ENCODE peak calls at places on chromosomes 6 and 20, in five cellular contexts. H is nucleus accumbens, U is AG04450, T is HEK293T, L is upper lobe of right lung. M is an unnamed sample.

GRCh38 chr20:46683939-46684750 is 5.1 kb downstream of the TP53RK start:
- DNase-seq in H (no peak), U (peak), T (peak), L (peak), M (no peak)

GRCh38 chr20:8693709-8694108 is 375.2 kb upstream of the PLCB4 start:
- DNase-seq in H (no peak), U (peak), T (no peak), L (no peak), M (no peak)

GRCh38 chr6:156391977-156392376 is 385.2 kb upstream of the ARID1B start:
- DNase-seq in H (no peak), U (no peak), T (no peak), L (no peak), M (no peak)

GRCh38 chr6:127069659-127070279 is 48.7 kb upstream of the RSPO3 start:
- DNase-seq in H (no peak), U (no peak), T (peak), L (no peak), M (no peak)

GRCh38 chr6:160388922-160389321 is 40.7 kb downstream of the SLC22A3 start:
- DNase-seq in H (no peak), U (no peak), T (no peak), L (no peak), M (no peak)

GRCh38 chr20:59082981-59083380 is 40.4 kb upstream of the PRELID3B start:
- DNase-seq in H (no peak), U (no peak), T (no peak), L (no peak), M (no peak)

GRCh38 chr6:38445321-38445720 is 194.4 kb downstream of the BTBD9 start:
- DNase-seq in H (no peak), U (no peak), T (no peak), L (no peak), M (no peak)

GRCh38 chr6:116034327-116034726 is 26.4 kb downstream of the FRK start:
- DNase-seq in H (no peak), U (no peak), T (no peak), L (no peak), M (no peak)

GRCh38 chr6:134584809-134585528 is 267.1 kb upstream of the SGK1 start:
- DNase-seq in H (no peak), U (no peak), T (no peak), L (no peak), M (no peak)

GRCh38 chr6:76886900-76887299 is 576.4 kb downstream of the HTR1B start:
- DNase-seq in H (no peak), U (no peak), T (no peak), L (no peak), M (no peak)

M was measured in caudate nucleus.